ENCODE peak calls at places on chromosomes 11 and 22, in seven cellular contexts. N is lower lobe of right lung; M is gastrocnemius medialis; H is CD8-positive, alpha-beta memory T cell; V is kidney; J is Caco-2; L is hepatocyte. I is an unnamed sample.

GRCh38 chr22:42855726-42856125 is 1.3 kb downstream of the ARFGAP3 start:
- DNase-seq in N (no peak), M (no peak), H (no peak), V (no peak), J (no peak), L (no peak), I (no peak)

GRCh38 chr11:70298243-70298915 is 27.9 kb downstream of the PPFIA1 start:
- DNase-seq in N (no peak), M (no peak), H (no peak), V (no peak), J (no peak), L (no peak), I (no peak)

GRCh38 chr11:69808708-69809107 is 10.5 kb downstream of the FGF3 start:
- DNase-seq in N (no peak), M (no peak), H (no peak), V (no peak), J (no peak), L (no peak), I (no peak)

GRCh38 chr11:76664578-76665061 is 5.9 kb downstream of the LRRC32 start:
- DNase-seq in N (peak; percentile 40), M (no peak), H (no peak), V (peak; percentile 73), J (peak; percentile 30), L (no peak), I (no peak)

GRCh38 chr11:86201371-86201770 is 43.2 kb upstream of the EED start:
- DNase-seq in N (no peak), M (no peak), H (no peak), V (no peak), J (no peak), L (no peak), I (no peak)

GRCh38 chr11:35146074-35146521 is 7.1 kb downstream of the CD44 start:
- DNase-seq in N (no peak), M (no peak), H (no peak), V (no peak), J (no peak), L (no peak), I (no peak)

GRCh38 chr11:126102436-126102894 is 39.8 kb upstream of the CDON start:
- DNase-seq in N (peak; percentile 83), M (no peak), H (no peak), V (no peak), J (no peak), L (peak; percentile 58), I (no peak)

GRCh38 chr11:45895553-45896259 is 10.3 kb downstream of the MAPK8IP1 start:
- DNase-seq in N (no peak), M (no peak), H (no peak), V (peak; percentile 56), J (no peak), L (no peak), I (no peak)

GRCh38 chr22:17891427-17892167 is 117.3 kb upstream of the BID start:
- DNase-seq in N (no peak), M (peak; percentile 73), H (no peak), V (no peak), J (peak; percentile 54), L (peak; percentile 59), I (no peak)

GRCh38 chr22:49155039-49155808 is 672.4 kb downstream of the BRD1 start:
- DNase-seq in N (no peak), M (no peak), H (no peak), V (peak; percentile 56), J (no peak), L (no peak), I (no peak)

GRCh38 chr11:33735426-33736147 is 636 bp downstream of the CD59 start:
- DNase-seq in N (peak; percentile 71), M (no peak), H (peak; percentile 51), V (peak; percentile 84), J (peak; percentile 47), L (peak; percentile 48), I (peak; percentile 38)

GRCh38 chr11:100925935-100926334 is 203.7 kb downstream of the PGR start:
- DNase-seq in N (no peak), M (no peak), H (no peak), V (no peak), J (no peak), L (no peak), I (no peak)

GRCh38 chr11:6925636-6926207 is 504 bp upstream of the ZNF215 start:
- DNase-seq in N (no peak), M (no peak), H (no peak), V (no peak), J (no peak), L (peak; percentile 8), I (no peak)

GRCh38 chr11:58334708-58335107 is 24.2 kb downstream of the OR5B17 start:
- DNase-seq in N (no peak), M (no peak), H (no peak), V (no peak), J (no peak), L (no peak), I (no peak)

GRCh38 chr22:36722055-36722454 is 18.5 kb upstream of the CACNG2 start:
- DNase-seq in N (no peak), M (no peak), H (no peak), V (no peak), J (no peak), L (no peak), I (no peak)

GRCh38 chr11:11961399-11962028 is 46.9 kb downstream of the DKK3 start:
- DNase-seq in N (no peak), M (no peak), H (no peak), V (no peak), J (no peak), L (no peak), I (no peak)

GRCh38 chr11:76233936-76234703 is 27.8 kb upstream of the WNT11 start:
- DNase-seq in N (peak; percentile 72), M (peak; percentile 48), H (no peak), V (peak; percentile 87), J (no peak), L (peak; percentile 46), I (no peak)

GRCh38 chr11:119180729-119181676 is 4.3 kb upstream of the NHERF4 start:
- DNase-seq in N (no peak), M (no peak), H (no peak), V (no peak), J (no peak), L (no peak), I (no peak)

GRCh38 chr11:62398011-62398994 is 20.5 kb upstream of the SCGB1A1 start:
- DNase-seq in N (no peak), M (no peak), H (no peak), V (peak; percentile 90), J (peak; percentile 87), L (peak; percentile 59), I (no peak)

GRCh38 chr11:73876424-73877300 is at the start of the genes COA4 and PAAF1:
- DNase-seq in N (peak; percentile 94), M (peak; percentile 91), H (peak; percentile 93), V (peak; percentile 97), J (peak; percentile 100), L (peak; percentile 98), I (peak; percentile 99)

GRCh38 chr11:73875840-73876239 is 806 bp downstream of the COA4 start:
- DNase-seq in N (no peak), M (no peak), H (no peak), V (no peak), J (peak; percentile 55), L (peak; percentile 14), I (no peak)

GRCh38 chr11:73878771-73879170 is 2.0 kb downstream of the PAAF1 start:
- DNase-seq in N (no peak), M (no peak), H (no peak), V (no peak), J (no peak), L (no peak), I (no peak)

GRCh38 chr11:73872746-73873412 is 3.8 kb downstream of the COA4 start:
- DNase-seq in N (no peak), M (no peak), H (no peak), V (no peak), J (no peak), L (no peak), I (no peak)

GRCh38 chr11:73875380-73875779 is 1.3 kb downstream of the COA4 start:
- DNase-seq in N (no peak), M (no peak), H (no peak), V (no peak), J (no peak), L (no peak), I (no peak)
- H3K4me3 ChIP-seq in N (peak overlapping the region; percentile 88), M (peak overlapping the region; percentile 77), H (peak overlapping the region; percentile 92), V (peak overlapping the region; percentile 74), J (peak overlapping the region; percentile 62), L (peak overlapping the region; percentile 37), I (no peak overlapping the region)

DNA sequence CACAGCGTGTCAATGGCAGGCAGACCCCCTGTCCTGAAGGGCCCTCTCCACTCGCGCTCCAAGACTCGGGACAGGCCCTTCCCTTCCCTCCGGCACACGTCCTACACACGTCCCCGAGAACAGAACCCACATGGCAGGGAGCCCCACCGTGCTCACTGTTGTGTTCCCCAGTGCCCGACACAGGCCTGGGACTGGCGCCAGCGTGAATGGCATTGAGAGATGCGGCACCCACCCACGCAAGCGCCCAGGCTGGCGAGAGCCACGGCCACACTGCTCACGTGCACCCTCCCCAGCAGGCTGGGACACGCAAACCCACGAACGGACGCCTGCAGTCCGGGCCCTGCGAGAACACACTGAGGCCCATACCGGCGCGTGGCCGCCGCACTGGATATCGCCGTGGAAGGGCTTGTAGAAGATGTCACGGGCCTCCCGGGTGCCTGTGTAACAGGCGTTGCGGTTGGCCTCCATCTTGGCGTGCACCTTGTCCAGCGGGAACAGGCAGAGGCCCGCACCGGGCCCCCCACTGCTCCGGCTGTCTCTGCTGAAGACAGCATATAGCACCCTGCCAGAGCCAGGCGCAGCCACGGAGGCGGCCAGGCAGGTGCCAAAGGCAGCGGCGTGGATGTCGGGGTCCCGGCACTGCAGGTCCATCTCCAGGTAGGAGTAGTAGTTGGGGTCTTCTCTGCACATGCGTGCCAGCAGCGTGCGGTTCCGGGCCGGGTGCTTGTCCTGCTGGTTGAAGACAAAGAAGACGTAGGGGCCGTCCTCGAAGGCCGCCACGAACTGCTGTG is 18.1 kb downstream of the PLXNB2 start:
- DNase-seq in N (no peak), M (no peak), H (no peak), V (no peak), J (no peak), L (no peak), I (no peak)
- H3K36me3 ChIP-seq in N (peaks cover 67% of the 10 kb centered on the region), M (no peaks in the 10 kb centered on the region), H (no peaks in the 10 kb centered on the region), V (peaks cover 23% of the 10 kb centered on the region), J (peaks cover 6% of the 10 kb centered on the region), L (no peaks in the 10 kb centered on the region), I (peaks cover 46% of the 10 kb centered on the region)

GRCh38 chr22:41683052-41683451 is 5.6 kb downstream of the SNU13 start:
- DNase-seq in N (no peak), M (no peak), H (no peak), V (no peak), J (no peak), L (no peak), I (no peak)
- H3K4me3 ChIP-seq in N (peak overlapping the region; percentile 60), M (peak overlapping the region; percentile 65), H (no peak overlapping the region), V (no peak overlapping the region), J (peak overlapping the region; percentile 62), L (peak overlapping the region; percentile 31), I (peak overlapping the region; percentile 89)

DNA sequence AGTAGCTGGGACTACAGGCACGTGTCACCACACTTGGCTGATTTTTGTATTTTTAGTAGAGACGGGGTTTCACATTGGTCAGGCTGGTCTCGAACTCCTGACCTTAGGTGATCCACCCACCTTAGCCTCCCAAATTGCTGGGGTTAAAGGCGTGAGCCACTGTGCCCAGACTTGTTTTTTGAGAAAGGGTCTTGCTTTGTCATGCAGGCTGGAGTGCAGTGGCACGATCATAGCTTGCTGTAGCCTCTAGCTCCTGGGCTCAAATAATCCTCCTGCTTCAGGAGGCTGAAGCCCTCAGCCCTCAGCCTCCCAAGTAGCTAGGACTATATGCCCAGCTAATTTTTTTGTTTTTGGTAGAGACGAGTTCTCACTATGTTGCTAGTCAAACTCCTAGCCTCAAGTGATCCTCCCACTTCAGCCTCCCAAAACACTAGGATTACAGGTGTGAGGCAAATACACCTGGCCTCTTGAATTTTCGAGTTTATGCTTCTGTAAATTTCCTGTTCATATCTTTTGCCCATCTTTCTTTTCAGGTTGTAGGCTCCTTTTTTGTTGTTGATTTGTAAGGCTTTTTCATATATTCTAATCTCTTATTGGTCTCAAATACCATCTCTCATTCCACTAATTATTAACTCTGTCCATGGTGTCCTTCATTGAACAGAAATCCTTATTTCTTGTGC is 3.4 kb upstream of the RBM4B start:
- DNase-seq in N (no peak), M (no peak), H (no peak), V (peak; percentile 21), J (no peak), L (no peak), I (no peak)
- H3K36me3 ChIP-seq in N (no peaks in the 10 kb centered on the region), M (no peaks in the 10 kb centered on the region), H (no peaks in the 10 kb centered on the region), V (peaks cover 2% of the 10 kb centered on the region), J (peaks cover 2% of the 10 kb centered on the region), L (no peaks in the 10 kb centered on the region), I (peaks cover 27% of the 10 kb centered on the region)